ENCODE peak calls at places on chromosome 4, in nine cellular contexts. R is Peyer's patch; M is tibial nerve; T is fibroblast of the aortic adventitia; H is lower leg skin; U is bronchial epithelial cell; F is CD8-positive, alpha-beta T cell; J is GM10248; K is CD4-positive, alpha-beta T cell. P is an unnamed sample.

GRCh38 chr4:120691106-120691505 is 231.4 kb downstream of the PRDM5 start:
- DNase-seq in R (no peak), M (no peak), T (peak; percentile 48), H (no peak), U (no peak), F (no peak), J (no peak), K (no peak), P (no peak)

GRCh38 chr4:102441978-102442890 is 58.9 kb upstream of the NFKB1 start:
- DNase-seq in R (no peak), M (no peak), T (no peak), H (no peak), U (no peak), F (no peak), J (no peak), K (no peak), P (no peak)

GRCh38 chr4:18454349-18454748 is 432.8 kb upstream of the LCORL start:
- DNase-seq in R (no peak), M (no peak), T (no peak), H (no peak), U (no peak), F (no peak), J (no peak), K (no peak), P (no peak)

GRCh38 chr4:76606662-76607265 is 171.7 kb downstream of the SHROOM3 start:
- DNase-seq in R (no peak), M (no peak), T (no peak), H (no peak), U (no peak), F (no peak), J (no peak), K (no peak), P (no peak)

GRCh38 chr4:168886361-168886760 is 123.7 kb downstream of the CBR4 start:
- DNase-seq in R (no peak), M (no peak), T (no peak), H (no peak), U (peak; percentile 43), F (no peak), J (no peak), K (no peak), P (no peak)

GRCh38 chr4:168637872-168638756 is 141.3 kb downstream of the PALLD start:
- DNase-seq in R (no peak), M (no peak), T (peak; percentile 89), H (no peak), U (no peak), F (no peak), J (no peak), K (no peak), P (no peak)

GRCh38 chr4:122086338-122086737 is 65.8 kb upstream of the BLTP1 start:
- DNase-seq in R (no peak), M (no peak), T (no peak), H (no peak), U (no peak), F (no peak), J (no peak), K (no peak), P (no peak)

GRCh38 chr4:1035510-1035909 is 24.1 kb downstream of the FGFRL1 start:
- DNase-seq in R (no peak), M (peak; percentile 51), T (no peak), H (no peak), U (no peak), F (no peak), J (no peak), K (no peak), P (no peak)

GRCh38 chr4:185504098-185505047 is 30.9 kb downstream of the PDLIM3 start:
- DNase-seq in R (peak; percentile 25), M (no peak), T (no peak), H (no peak), U (no peak), F (no peak), J (no peak), K (no peak), P (no peak)

GRCh38 chr4:77911842-77912450 is 49.3 kb downstream of the MRPL1 start:
- DNase-seq in R (no peak), M (no peak), T (peak; percentile 15), H (no peak), U (no peak), F (no peak), J (peak; percentile 21), K (no peak), P (peak; percentile 4)

GRCh38 chr4:148955926-148956325 is 513.7 kb upstream of the NR3C2 start:
- DNase-seq in R (no peak), M (no peak), T (no peak), H (no peak), U (peak; percentile 40), F (no peak), J (no peak), K (no peak), P (no peak)

GRCh38 chr4:13355036-13355910 is 128.9 kb downstream of the RAB28 start:
- DNase-seq in R (no peak), M (no peak), T (peak; percentile 53), H (no peak), U (no peak), F (no peak), J (no peak), K (no peak), P (no peak)

GRCh38 chr4:11904991-11905760 is 476.5 kb upstream of the HS3ST1 start:
- DNase-seq in R (no peak), M (no peak), T (peak; percentile 79), H (no peak), U (no peak), F (no peak), J (no peak), K (no peak), P (no peak)

GRCh38 chr4:158496030-158496741 is 25.5 kb upstream of the RXFP1 start:
- DNase-seq in R (no peak), M (no peak), T (peak; percentile 2), H (no peak), U (peak; percentile 40), F (no peak), J (peak; percentile 38), K (no peak), P (peak; percentile 45)

DNA sequence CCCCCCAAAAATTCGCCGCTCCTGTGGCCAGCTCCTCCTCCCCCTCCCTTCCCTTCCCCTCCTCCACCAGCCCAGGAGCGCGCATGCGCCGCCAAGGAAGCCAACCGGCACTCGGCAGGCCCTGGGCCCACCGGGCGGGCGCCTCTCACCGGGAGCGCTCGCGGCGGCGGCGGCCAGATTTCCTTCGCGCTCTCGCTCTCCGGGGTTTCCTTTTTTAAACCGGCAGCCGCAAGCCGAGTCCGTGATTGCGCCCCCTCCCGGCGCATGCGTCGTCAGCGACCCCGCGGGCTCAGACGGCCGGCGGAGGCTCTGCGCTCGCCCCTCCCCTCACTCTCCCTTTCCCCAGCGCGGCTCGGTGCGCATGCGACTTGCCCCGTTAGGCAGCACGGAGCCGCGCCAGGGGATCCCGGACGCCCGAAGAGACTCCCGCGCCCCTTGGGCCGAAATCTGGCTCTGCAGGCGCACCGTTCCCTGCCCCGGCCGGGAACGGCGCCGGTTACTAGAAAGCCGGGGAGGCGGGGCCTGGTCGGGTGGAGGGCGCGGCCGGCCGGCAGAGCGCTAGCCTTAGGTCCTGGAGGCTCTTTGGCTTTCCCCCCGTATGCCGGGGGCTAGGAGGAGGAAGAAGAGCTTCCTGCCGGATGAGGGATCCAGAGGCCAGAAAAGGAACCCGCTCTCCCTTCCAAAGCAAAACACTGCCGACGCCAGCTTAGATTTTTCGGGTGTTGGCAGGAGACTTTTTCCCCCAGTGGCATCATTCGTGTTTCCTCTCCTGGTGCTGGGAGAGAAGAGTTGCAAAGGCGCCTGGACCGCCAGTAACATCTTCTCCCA is at the start of gene CLOCK:
- DNase-seq in R (peak; percentile 77), M (peak; percentile 51), T (peak; percentile 86), H (peak; percentile 96), U (peak; percentile 61), F (peak; percentile 82), J (peak; percentile 87), K (peak; percentile 78), P (peak; percentile 88)
- TF ChIP-seq CTCF in R (peak; percentile 70), M (peak; percentile 65), T (peak; percentile 46), H (no peak), U (peak; percentile 58), F (peak; percentile 41), J (peak; percentile 23), K (peak; percentile 47), P (peak; percentile 27)

GRCh38 chr4:135319685-135320084 is 1118.1 kb upstream of the PABPC4L start:
- DNase-seq in R (no peak), M (no peak), T (no peak), H (no peak), U (peak; percentile 10), F (no peak), J (no peak), K (no peak), P (no peak)
- TF ChIP-seq CTCF in R (no peak), M (no peak), T (no peak), H (no peak), U (no peak), F (no peak), J (no peak), K (no peak), P (no peak)

GRCh38 chr4:5823542-5824211 is 69.2 kb downstream of the CRMP1 start:
- DNase-seq in R (no peak), M (no peak), T (no peak), H (no peak), U (no peak), F (no peak), J (no peak), K (no peak), P (no peak)

GRCh38 chr4:5825642-5826041 is 67.2 kb downstream of the CRMP1 start:
- DNase-seq in R (no peak), M (no peak), T (no peak), H (no peak), U (no peak), F (no peak), J (no peak), K (no peak), P (no peak)

GRCh38 chr4:5824227-5824626 is 68.7 kb downstream of the CRMP1 start:
- DNase-seq in R (no peak), M (no peak), T (no peak), H (no peak), U (no peak), F (no peak), J (no peak), K (no peak), P (no peak)

GRCh38 chr4:5826437-5827107 is 66.3 kb downstream of the CRMP1 start:
- DNase-seq in R (no peak), M (no peak), T (no peak), H (no peak), U (no peak), F (no peak), J (no peak), K (no peak), P (no peak)

DNA sequence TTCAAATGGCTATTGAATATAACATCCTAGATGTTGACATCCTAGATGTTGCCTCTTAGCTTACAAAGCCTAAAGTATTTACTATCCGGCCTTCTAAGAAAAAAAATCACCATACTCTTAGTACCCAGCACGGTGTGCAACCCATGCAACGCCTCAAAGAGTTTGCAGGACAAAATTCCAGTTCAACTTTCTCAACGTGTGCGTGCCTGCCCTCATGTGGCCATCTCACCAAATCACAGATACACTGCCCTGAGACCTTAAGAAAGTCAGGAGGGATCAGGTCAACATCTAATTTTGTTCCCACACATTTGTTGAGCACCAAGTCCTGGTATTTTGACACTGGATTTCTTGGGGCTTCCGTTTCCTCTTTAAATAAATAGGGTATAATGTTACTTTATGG is 68.3 kb downstream of the CRMP1 start:
- DNase-seq in R (no peak), M (no peak), T (peak; percentile 61), H (no peak), U (peak; percentile 24), F (no peak), J (peak; percentile 40), K (no peak), P (peak; percentile 56)
- TF ChIP-seq CTCF in R (peak; percentile 11), M (peak; percentile 6), T (peak; percentile 65), H (no peak), U (peak; percentile 37), F (no peak), J (peak; percentile 38), K (no peak), P (peak; percentile 35)

GRCh38 chr4:138975225-138975624 is 40.4 kb upstream of the NOCT start:
- DNase-seq in R (no peak), M (no peak), T (no peak), H (no peak), U (no peak), F (no peak), J (no peak), K (no peak), P (no peak)
- TF ChIP-seq CTCF in R (no peak), M (no peak), T (no peak), H (no peak), U (no peak), F (no peak), J (no peak), K (no peak), P (no peak)

P was measured in GM13976.